ENCODE peak calls at places on chromosomes 5 and 9, in four cellular contexts. One of them, this sample, is unnamed.

GRCh38 chr5:10355071-10355889 is 1.8 kb downstream of the MARCHF6 start:
- DNase-seq in A549: no peak
- DNase-seq in IMR-90: peak; percentile 71
- DNase-seq in HepG2: no peak
- DNase-seq in this sample: no peak

GRCh38 chr9:130985606-130986162 is 23.3 kb upstream of the LAMC3 start:
- DNase-seq in A549: no peak
- DNase-seq in IMR-90: no peak
- DNase-seq in HepG2: no peak
- DNase-seq in this sample: no peak

GRCh38 chr9:76817489-76817888 is 53.3 kb downstream of the PCA3 start:
- DNase-seq in A549: peak; percentile 73
- DNase-seq in IMR-90: peak; percentile 88
- DNase-seq in HepG2: no peak
- DNase-seq in this sample: no peak

GRCh38 chr5:103624748-103625147 is 62.2 kb upstream of the NUDT12 start:
- DNase-seq in A549: no peak
- DNase-seq in IMR-90: peak; percentile 8
- DNase-seq in HepG2: no peak
- DNase-seq in this sample: no peak

GRCh38 chr9:127976498-127976897 is 4.3 kb downstream of the EEIG1 start:
- DNase-seq in A549: no peak
- DNase-seq in IMR-90: no peak
- DNase-seq in HepG2: no peak
- DNase-seq in this sample: no peak

GRCh38 chr5:160315968-160316367 is 3.6 kb upstream of the CCNJL start:
- DNase-seq in A549: peak; percentile 94
- DNase-seq in IMR-90: peak; percentile 73
- DNase-seq in HepG2: peak; percentile 85
- DNase-seq in this sample: no peak

GRCh38 chr5:176628406-176629228 is 1.7 kb downstream of the SNCB start:
- DNase-seq in A549: no peak
- DNase-seq in IMR-90: no peak
- DNase-seq in HepG2: no peak
- DNase-seq in this sample: no peak

GRCh38 chr5:32014345-32014744 is 159.8 kb downstream of the GOLPH3 start:
- DNase-seq in A549: no peak
- DNase-seq in IMR-90: no peak
- DNase-seq in HepG2: no peak
- DNase-seq in this sample: no peak

GRCh38 chr5:75367401-75367800 is 30.4 kb downstream of the HMGCR start:
- DNase-seq in A549: no peak
- DNase-seq in IMR-90: peak; percentile 67
- DNase-seq in HepG2: no peak
- DNase-seq in this sample: no peak

GRCh38 chr9:85290019-85290418 is 451.7 kb downstream of the AGTPBP1 start:
- DNase-seq in A549: no peak
- DNase-seq in IMR-90: no peak
- DNase-seq in HepG2: no peak
- DNase-seq in this sample: no peak

GRCh38 chr9:26744362-26744965 is 148.1 kb downstream of the CAAP1 start:
- DNase-seq in A549: peak; percentile 45
- DNase-seq in IMR-90: peak; percentile 38
- DNase-seq in HepG2: peak; percentile 14
- DNase-seq in this sample: no peak

GRCh38 chr5:151096001-151096373 is 15.2 kb upstream of the TNIP1 start:
- DNase-seq in A549: no peak
- DNase-seq in IMR-90: no peak
- DNase-seq in HepG2: no peak
- DNase-seq in this sample: no peak

GRCh38 chr5:132256086-132256782 is 1.3 kb upstream of the PDLIM4 start:
- DNase-seq in A549: no peak
- DNase-seq in IMR-90: no peak
- DNase-seq in HepG2: no peak
- DNase-seq in this sample: peak; percentile 32

GRCh38 chr5:72364961-72365360 is 44.8 kb downstream of the PTCD2 start:
- DNase-seq in A549: no peak
- DNase-seq in IMR-90: no peak
- DNase-seq in HepG2: no peak
- DNase-seq in this sample: no peak

GRCh38 chr9:122777935-122778671 is 10.6 kb upstream of the OR5C1 start:
- DNase-seq in A549: peak; percentile 48
- DNase-seq in IMR-90: peak; percentile 79
- DNase-seq in HepG2: no peak
- DNase-seq in this sample: no peak

GRCh38 chr5:157827429-157827828 is 31.5 kb downstream of the CLINT1 start:
- DNase-seq in A549: no peak
- DNase-seq in IMR-90: peak; percentile 49
- DNase-seq in HepG2: no peak
- DNase-seq in this sample: no peak

GRCh38 chr9:137162505-137163100 is 7.2 kb downstream of the LRRC26 start:
- DNase-seq in A549: peak; percentile 64
- DNase-seq in IMR-90: no peak
- DNase-seq in HepG2: no peak
- DNase-seq in this sample: peak; percentile 34

GRCh38 chr5:146072595-146072994 is 32.8 kb downstream of the PLAC8L1 start:
- DNase-seq in A549: no peak
- DNase-seq in IMR-90: no peak
- DNase-seq in HepG2: no peak
- DNase-seq in this sample: no peak

GRCh38 chr9:125758986-125759811 is 12.0 kb downstream of the PBX3 start:
- DNase-seq in A549: no peak
- DNase-seq in IMR-90: no peak
- DNase-seq in HepG2: peak; percentile 93
- DNase-seq in this sample: no peak

GRCh38 chr5:126166368-126166767 is 256.8 kb upstream of the GRAMD2B start:
- DNase-seq in A549: no peak
- DNase-seq in IMR-90: no peak
- DNase-seq in HepG2: no peak
- DNase-seq in this sample: no peak

GRCh38 chr5:147576646-147577535 is 67.0 kb upstream of the DPYSL3 start:
- DNase-seq in A549: peak; percentile 40
- DNase-seq in IMR-90: peak; percentile 29
- DNase-seq in HepG2: no peak
- DNase-seq in this sample: peak; percentile 36

GRCh38 chr9:130549093-130549735 is 30.2 kb upstream of the FUBP3 start:
- DNase-seq in A549: peak; percentile 63
- DNase-seq in IMR-90: no peak
- DNase-seq in HepG2: peak; percentile 36
- DNase-seq in this sample: peak; percentile 78

GRCh38 chr5:34563951-34564705 is 92.0 kb upstream of the RAI14 start:
- DNase-seq in A549: no peak
- DNase-seq in IMR-90: peak; percentile 75
- DNase-seq in HepG2: no peak
- DNase-seq in this sample: no peak

GRCh38 chr9:81753436-81753835 is 64.1 kb upstream of the TLE1 start:
- DNase-seq in A549: no peak
- DNase-seq in IMR-90: no peak
- DNase-seq in HepG2: no peak
- DNase-seq in this sample: no peak

GRCh38 chr5:168527756-168528295 is 1.3 kb upstream of the FBLL1 start:
- DNase-seq in A549: no peak
- DNase-seq in IMR-90: no peak
- DNase-seq in HepG2: no peak
- DNase-seq in this sample: no peak

GRCh38 chr9:93658184-93658925 is 82.0 kb downstream of the PHF2 start:
- DNase-seq in A549: no peak
- DNase-seq in IMR-90: no peak
- DNase-seq in HepG2: no peak
- DNase-seq in this sample: no peak
- TF ChIP-seq MAZ in A549: no peak
- TF ChIP-seq MAZ in IMR-90: no peak
- TF ChIP-seq MAZ in HepG2: no peak
- TF ChIP-seq MAZ in this sample: no peak

DNA sequence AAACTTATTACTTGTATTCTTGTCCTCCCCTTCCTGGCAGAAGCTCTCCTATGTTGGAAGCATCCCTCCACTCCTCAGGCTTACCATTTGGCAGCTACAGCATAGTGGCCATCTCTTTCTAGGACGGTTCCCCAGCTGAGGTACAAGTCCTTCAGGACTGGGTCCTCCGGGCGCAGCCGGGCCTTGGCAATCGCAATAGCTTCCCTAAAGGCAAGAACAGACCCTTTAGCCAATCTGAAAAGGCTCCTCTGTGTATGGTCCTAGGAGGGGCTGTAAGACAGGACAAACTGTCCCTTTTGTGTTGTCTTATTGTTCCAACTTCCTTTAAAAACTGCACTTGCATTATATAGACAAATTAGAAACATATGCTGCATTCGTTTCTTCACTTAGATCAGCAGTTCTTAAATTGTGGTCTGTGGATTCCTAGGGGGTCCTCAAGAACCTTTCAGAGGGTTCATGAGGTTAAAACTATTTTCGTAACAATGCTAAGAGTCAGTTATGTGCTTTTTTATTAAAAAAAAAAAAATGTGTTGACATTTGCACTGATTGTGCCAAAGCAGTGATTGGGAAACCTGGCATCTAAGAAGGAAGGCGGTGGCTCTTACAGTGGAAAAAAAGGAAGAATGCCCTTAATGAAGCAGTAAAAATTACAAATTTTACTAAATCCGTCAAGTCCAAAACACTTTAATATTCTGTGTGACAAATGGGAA is 38.7 kb downstream of the GEMIN5 start:
- DNase-seq in A549: no peak
- DNase-seq in IMR-90: no peak
- DNase-seq in HepG2: no peak
- DNase-seq in this sample: no peak
- TF ChIP-seq MAZ in A549: no peak
- TF ChIP-seq MAZ in IMR-90: no peak
- TF ChIP-seq MAZ in HepG2: no peak
- TF ChIP-seq MAZ in this sample: no peak

GRCh38 chr5:134560698-134561097 is 35.2 kb downstream of the JADE2 start:
- DNase-seq in A549: no peak
- DNase-seq in IMR-90: no peak
- DNase-seq in HepG2: no peak
- DNase-seq in this sample: no peak
- TF ChIP-seq MAZ in A549: no peak
- TF ChIP-seq MAZ in IMR-90: no peak
- TF ChIP-seq MAZ in HepG2: no peak
- TF ChIP-seq MAZ in this sample: no peak

GRCh38 chr9:17520264-17521058 is 58.4 kb upstream of the SH3GL2 start:
- DNase-seq in A549: no peak
- DNase-seq in IMR-90: no peak
- DNase-seq in HepG2: no peak
- DNase-seq in this sample: no peak

GRCh38 chr9:17521456-17521855 is 57.4 kb upstream of the SH3GL2 start:
- DNase-seq in A549: no peak
- DNase-seq in IMR-90: no peak
- DNase-seq in HepG2: no peak
- DNase-seq in this sample: no peak

DNA sequence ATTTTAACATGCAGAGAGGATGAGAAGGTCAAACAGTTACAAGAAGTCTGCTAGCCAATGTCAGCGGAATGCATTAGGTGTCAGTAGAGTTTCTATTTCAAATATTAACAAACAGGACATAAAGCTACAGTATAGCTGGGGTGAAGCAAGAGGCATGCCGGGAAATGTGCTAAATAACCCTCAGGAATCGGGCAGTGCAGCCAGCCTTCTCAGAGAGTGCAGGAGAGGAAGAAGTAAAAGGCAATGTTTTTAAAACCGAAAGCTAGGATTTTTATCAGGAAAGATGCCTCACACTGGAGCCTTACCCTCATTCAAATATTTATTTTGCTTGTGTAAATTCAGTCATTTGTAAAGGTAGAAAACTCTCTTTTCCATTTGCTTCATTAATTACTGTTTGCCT is 59.1 kb upstream of the SH3GL2 start:
- DNase-seq in A549: no peak
- DNase-seq in IMR-90: peak; percentile 38
- DNase-seq in HepG2: no peak
- DNase-seq in this sample: no peak
- TF ChIP-seq MAZ in A549: no peak
- TF ChIP-seq MAZ in IMR-90: no peak
- TF ChIP-seq MAZ in HepG2: no peak
- TF ChIP-seq MAZ in this sample: no peak

This sample was measured in K562.